ENCODE peak calls at places on chromosome 4, in eight cellular contexts. J is left lung; C is vagina; L is tibial artery; K is heart left ventricle; Y is mesothelial cell of epicardium; T is CD8-positive, alpha-beta T cell; Z is gastrocnemius medialis. D is an unnamed sample.

GRCh38 chr4:119034276-119035008 is 101.2 kb upstream of the MYOZ2 start:
- DNase-seq in J (no peak), C (no peak), L (no peak), K (no peak), Y (no peak), T (no peak), Z (no peak), D (no peak)

GRCh38 chr4:128513664-128514484 is 226.3 kb upstream of the PGRMC2 start:
- DNase-seq in J (no peak), C (no peak), L (no peak), K (no peak), Y (no peak), T (no peak), Z (no peak), D (no peak)

GRCh38 chr4:174828845-174829701 is at the start of gene GLRA3:
- DNase-seq in J (peak), C (no peak), L (no peak), K (no peak), Y (peak), T (no peak), Z (no peak), D (no peak)

GRCh38 chr4:148425327-148426110 is 16.7 kb downstream of the NR3C2 start:
- DNase-seq in J (no peak), C (no peak), L (no peak), K (no peak), Y (no peak), T (no peak), Z (no peak), D (no peak)

GRCh38 chr4:179124957-179125356 is 1682.7 kb upstream of the AGA start:
- DNase-seq in J (no peak), C (no peak), L (no peak), K (no peak), Y (no peak), T (no peak), Z (no peak), D (no peak)

GRCh38 chr4:72991889-72992288 is 77.6 kb downstream of the COX18 start:
- DNase-seq in J (no peak), C (no peak), L (no peak), K (no peak), Y (no peak), T (no peak), Z (no peak), D (no peak)

GRCh38 chr4:13872145-13872544 is 244.6 kb upstream of the BOD1L1 start:
- DNase-seq in J (no peak), C (no peak), L (no peak), K (no peak), Y (no peak), T (no peak), Z (no peak), D (no peak)

GRCh38 chr4:155999743-156000142 is 46.1 kb upstream of the CTSO start:
- DNase-seq in J (no peak), C (no peak), L (no peak), K (peak), Y (no peak), T (no peak), Z (no peak), D (no peak)

GRCh38 chr4:146210890-146211289 is 3.4 kb upstream of the REELD1 start:
- DNase-seq in J (no peak), C (no peak), L (no peak), K (no peak), Y (no peak), T (no peak), Z (no peak), D (no peak)

GRCh38 chr4:177256950-177257349 is 52.7 kb upstream of the NEIL3 start:
- DNase-seq in J (no peak), C (no peak), L (no peak), K (no peak), Y (no peak), T (no peak), Z (no peak), D (no peak)

GRCh38 chr4:123305746-123306145 is 90.8 kb upstream of the SPRY1 start:
- DNase-seq in J (no peak), C (no peak), L (no peak), K (no peak), Y (no peak), T (no peak), Z (no peak), D (no peak)

GRCh38 chr4:77599378-77599777 is 6.2 kb upstream of the CXCL13 start:
- DNase-seq in J (no peak), C (no peak), L (no peak), K (no peak), Y (no peak), T (no peak), Z (no peak), D (no peak)

GRCh38 chr4:137952116-137952515 is 290.0 kb downstream of the SLC7A11 start:
- DNase-seq in J (peak), C (no peak), L (no peak), K (no peak), Y (no peak), T (no peak), Z (no peak), D (no peak)

GRCh38 chr4:161949941-161950725 is 213.7 kb downstream of the FSTL5 start:
- DNase-seq in J (no peak), C (no peak), L (no peak), K (no peak), Y (no peak), T (no peak), Z (no peak), D (no peak)

GRCh38 chr4:163556169-163556568 is 61.7 kb downstream of the TMA16 start:
- DNase-seq in J (no peak), C (no peak), L (no peak), K (no peak), Y (no peak), T (no peak), Z (no peak), D (no peak)

GRCh38 chr4:36260714-36261113 is 16.4 kb upstream of the ARAP2 start:
- DNase-seq in J (no peak), C (no peak), L (no peak), K (no peak), Y (no peak), T (no peak), Z (no peak), D (no peak)

GRCh38 chr4:161291222-161291621 is 872.6 kb downstream of the FSTL5 start:
- DNase-seq in J (no peak), C (no peak), L (no peak), K (no peak), Y (no peak), T (no peak), Z (no peak), D (no peak)

GRCh38 chr4:111802191-111802590 is 343.1 kb upstream of the FAM241A start:
- DNase-seq in J (no peak), C (no peak), L (no peak), K (no peak), Y (no peak), T (no peak), Z (no peak), D (no peak)

GRCh38 chr4:111807556-111807955 is 337.7 kb upstream of the FAM241A start:
- DNase-seq in J (no peak), C (no peak), L (no peak), K (no peak), Y (no peak), T (no peak), Z (no peak), D (no peak)

GRCh38 chr4:111808174-111808573 is 337.1 kb upstream of the FAM241A start:
- DNase-seq in J (no peak), C (no peak), L (no peak), K (no peak), Y (no peak), T (no peak), Z (no peak), D (no peak)

GRCh38 chr4:111811661-111812060 is 333.6 kb upstream of the FAM241A start:
- DNase-seq in J (no peak), C (no peak), L (no peak), K (no peak), Y (no peak), T (no peak), Z (no peak), D (no peak)

GRCh38 chr4:111806331-111806730 is 338.9 kb upstream of the FAM241A start:
- DNase-seq in J (no peak), C (no peak), L (no peak), K (no peak), Y (no peak), T (no peak), Z (no peak), D (no peak)
- TF ChIP-seq CTCF in J (no peak), C (no peak), L (no peak), K (no peak), Y (no peak), T (no peak), Z (no peak), D (no peak)

GRCh38 chr4:180148737-180149136 is 2094.5 kb upstream of the TENM3 start:
- DNase-seq in J (no peak), C (no peak), L (no peak), K (no peak), Y (no peak), T (no peak), Z (no peak), D (no peak)

GRCh38 chr4:180153587-180153986 is 2089.6 kb upstream of the TENM3 start:
- DNase-seq in J (no peak), C (no peak), L (no peak), K (no peak), Y (no peak), T (no peak), Z (no peak), D (no peak)

GRCh38 chr4:180156684-180157083 is 2086.5 kb upstream of the TENM3 start:
- DNase-seq in J (no peak), C (no peak), L (no peak), K (no peak), Y (no peak), T (no peak), Z (no peak), D (no peak)

GRCh38 chr4:180152831-180153230 is 2090.4 kb upstream of the TENM3 start:
- DNase-seq in J (no peak), C (no peak), L (no peak), K (no peak), Y (no peak), T (no peak), Z (no peak), D (no peak)

DNA sequence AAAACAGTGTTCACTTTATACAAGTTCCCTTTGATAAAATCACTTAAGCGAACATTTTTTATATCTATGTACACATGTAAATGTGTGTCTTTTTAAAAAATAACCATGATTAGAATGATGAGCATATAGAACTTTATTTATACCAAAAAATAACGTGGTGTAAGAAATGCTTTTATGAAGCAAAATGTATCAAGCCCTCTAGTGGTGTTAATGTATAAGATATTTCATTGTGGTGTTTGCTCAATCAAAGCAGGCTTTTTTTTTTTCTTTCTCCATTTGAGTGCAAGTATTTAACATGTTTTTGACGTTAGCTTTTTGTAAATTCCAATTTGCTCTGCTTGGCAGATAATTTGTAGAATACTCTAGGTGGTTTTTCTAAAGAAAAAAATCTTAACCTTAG is 2092.4 kb upstream of the TENM3 start:
- DNase-seq in J (no peak), C (no peak), L (no peak), K (no peak), Y (no peak), T (no peak), Z (no peak), D (no peak)
- TF ChIP-seq CTCF in J (no peak), C (no peak), L (no peak), K (no peak), Y (peak), T (no peak), Z (no peak), D (no peak)

GRCh38 chr4:133484287-133484686 is 335.2 kb downstream of the PCDH10 start:
- DNase-seq in J (no peak), C (no peak), L (no peak), K (no peak), Y (no peak), T (no peak), Z (no peak), D (no peak)

DNA sequence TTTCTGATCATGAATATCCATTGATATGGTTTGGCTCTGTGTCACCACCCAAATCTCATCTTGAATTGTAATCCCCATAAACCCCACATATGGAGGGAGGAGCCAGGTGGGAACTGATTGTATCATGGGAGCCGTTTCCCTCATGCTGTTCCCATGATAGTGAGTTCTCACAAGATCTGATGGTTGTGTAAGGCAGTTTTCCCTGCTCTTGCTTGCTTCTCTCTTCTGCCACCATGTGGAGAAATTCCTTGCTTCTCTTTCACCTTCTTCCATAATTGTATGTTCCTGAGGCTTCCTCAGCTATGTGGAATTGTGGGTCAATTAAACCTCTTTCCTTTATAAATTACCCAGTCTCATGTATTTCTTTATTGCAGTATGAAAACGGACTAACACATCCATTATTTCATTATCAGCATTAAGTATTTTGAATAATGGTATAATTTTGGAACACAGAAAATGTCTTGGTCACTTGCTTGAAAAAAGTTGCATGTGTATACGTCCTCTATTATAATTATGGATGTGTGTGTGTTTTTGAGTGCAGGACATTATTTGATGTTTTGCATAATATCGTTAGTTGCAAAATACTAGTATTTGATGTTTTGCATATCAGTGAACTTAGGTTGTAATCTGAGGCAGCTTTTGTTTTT is 334.6 kb downstream of the PCDH10 start:
- DNase-seq in J (no peak), C (no peak), L (no peak), K (no peak), Y (no peak), T (no peak), Z (no peak), D (no peak)
- TF ChIP-seq CTCF in J (peak), C (no peak), L (peak), K (no peak), Y (no peak), T (no peak), Z (no peak), D (no peak)

DNA sequence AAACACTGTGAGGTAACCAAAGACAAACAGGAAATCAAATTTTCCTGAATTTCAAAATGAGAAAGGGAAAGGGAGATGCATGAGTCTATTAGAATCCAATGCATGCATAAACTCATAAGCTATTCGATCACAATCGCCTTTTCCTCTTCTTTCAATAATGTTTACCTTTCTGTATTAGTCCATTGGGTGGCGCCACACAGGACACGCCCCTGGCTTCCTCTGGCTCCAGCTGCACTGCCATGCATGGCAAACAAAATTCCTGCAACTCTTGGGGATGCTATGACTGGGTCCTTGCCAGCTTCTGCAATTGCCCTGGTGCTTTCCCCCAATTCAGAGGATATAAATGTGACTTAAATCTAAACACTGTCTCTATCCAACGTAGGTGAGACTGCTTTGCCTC is 424.5 kb upstream of the PCDH7 start:
- DNase-seq in J (no peak), C (no peak), L (no peak), K (no peak), Y (no peak), T (no peak), Z (no peak), D (no peak)
- TF ChIP-seq CTCF in J (no peak), C (no peak), L (no peak), K (no peak), Y (no peak), T (no peak), Z (no peak), D (no peak)

DNA sequence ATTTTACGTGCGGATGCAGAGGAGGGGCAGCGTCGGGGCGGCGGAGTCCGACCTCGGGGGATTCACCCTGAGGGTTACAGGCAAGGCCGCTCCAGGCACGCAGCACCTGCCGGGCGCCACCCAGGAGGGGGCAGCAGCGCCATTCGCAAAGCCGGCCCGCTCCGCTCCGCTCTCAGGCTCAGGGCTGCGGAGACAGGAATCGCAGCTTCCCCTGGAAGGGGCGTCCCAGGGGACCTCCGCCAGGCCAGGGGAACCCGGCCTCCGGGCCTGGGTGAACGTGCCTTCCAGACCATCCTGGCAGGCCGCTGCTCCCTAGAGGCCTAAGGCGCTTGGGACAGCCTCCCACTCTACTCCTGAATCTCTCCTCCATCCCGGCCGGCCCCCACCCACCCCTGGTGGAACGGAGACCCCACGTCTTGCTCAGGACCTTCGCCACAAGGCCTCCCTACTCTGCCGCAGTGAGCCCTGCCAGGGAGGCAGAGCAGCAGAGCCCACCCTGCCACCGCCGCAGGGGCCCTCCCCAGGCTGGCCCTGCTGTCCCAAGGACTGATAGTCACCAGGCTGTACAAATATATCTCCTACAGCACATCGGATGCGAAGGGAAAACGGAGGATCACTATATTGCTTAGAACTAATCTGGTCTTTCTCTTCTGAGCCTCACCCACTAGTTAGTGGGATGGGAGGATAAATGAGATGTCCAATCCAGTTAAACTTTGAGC is 114.9 kb downstream of the SMIM20 start:
- DNase-seq in J (peak), C (peak), L (peak), K (peak), Y (peak), T (peak), Z (peak), D (peak)
- TF ChIP-seq CTCF in J (peak), C (peak), L (peak), K (peak), Y (peak), T (peak), Z (peak), D (peak)

GRCh38 chr4:2186133-2186864 is 55.6 kb downstream of the HAUS3 start:
- DNase-seq in J (no peak), C (no peak), L (no peak), K (no peak), Y (no peak), T (no peak), Z (no peak), D (no peak)
- TF ChIP-seq CTCF in J (no peak), C (no peak), L (no peak), K (no peak), Y (no peak), T (no peak), Z (no peak), D (no peak)

GRCh38 chr4:76233534-76233933 is 18.0 kb upstream of the FAM47E start:
- DNase-seq in J (no peak), C (no peak), L (no peak), K (no peak), Y (no peak), T (no peak), Z (no peak), D (no peak)
- TF ChIP-seq CTCF in J (no peak), C (no peak), L (no peak), K (no peak), Y (no peak), T (no peak), Z (no peak), D (no peak)

GRCh38 chr4:6402566-6403399 is 69.6 kb downstream of the PPP2R2C start:
- DNase-seq in J (no peak), C (no peak), L (no peak), K (peak), Y (no peak), T (no peak), Z (no peak), D (no peak)
- TF ChIP-seq CTCF in J (no peak), C (no peak), L (no peak), K (no peak), Y (no peak), T (no peak), Z (no peak), D (no peak)

GRCh38 chr4:126821152-126821551 is 811.6 kb upstream of the INTU start:
- DNase-seq in J (no peak), C (no peak), L (no peak), K (no peak), Y (no peak), T (no peak), Z (no peak), D (no peak)
- TF ChIP-seq CTCF in J (no peak), C (no peak), L (no peak), K (no peak), Y (no peak), T (no peak), Z (no peak), D (no peak)

DNA sequence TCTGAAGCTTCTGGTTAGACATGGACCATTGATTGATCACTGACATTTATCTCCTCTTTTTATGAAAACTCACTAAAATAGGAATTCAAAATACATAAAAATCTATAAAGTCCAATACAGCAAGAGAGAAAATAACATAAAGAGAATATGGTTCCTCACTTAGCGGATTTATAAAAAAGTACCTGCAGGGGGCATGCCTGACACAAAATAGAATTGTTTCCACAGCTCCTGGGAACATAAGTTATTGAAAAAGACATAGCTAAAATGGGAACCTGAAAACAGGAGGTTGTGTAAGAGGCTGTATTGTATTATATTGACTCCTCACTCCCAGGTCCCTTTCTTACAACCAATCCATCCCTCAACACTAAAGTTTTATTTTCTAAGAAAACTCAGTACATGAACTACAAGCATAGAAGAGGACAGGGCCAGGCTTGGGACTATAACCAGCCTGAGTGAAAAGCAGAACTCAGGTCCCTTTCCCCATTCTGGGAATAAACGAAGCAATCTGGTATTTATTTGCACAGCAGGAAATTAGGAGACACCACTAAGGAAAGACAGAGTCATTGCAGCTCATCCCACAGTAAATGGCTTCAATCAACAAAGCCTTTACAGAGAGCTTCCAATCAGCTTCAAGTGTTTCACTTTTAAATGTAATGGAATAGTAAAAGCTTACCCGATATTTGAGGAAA is 121.1 kb upstream of the NDST4 start:
- DNase-seq in J (no peak), C (no peak), L (no peak), K (no peak), Y (no peak), T (no peak), Z (no peak), D (no peak)
- TF ChIP-seq CTCF in J (no peak), C (no peak), L (peak), K (no peak), Y (peak), T (no peak), Z (no peak), D (peak)

D was measured in natural killer cell.